ENCODE peak calls at places on chromosomes 2 and 18, in four cellular contexts. Q, A, L and D are unnamed samples.

GRCh38 chr2:216695401-216695821 is at the start of gene IGFBP5:
- DNase-seq in A (peak; percentile 46), Q (no peak), L (peak; percentile 11), D (peak; percentile 75)

GRCh38 chr18:54251606-54252400 is 17.5 kb upstream of the POLI start:
- DNase-seq in Q (no peak), L (peak; percentile 46), A (no peak), D (no peak)

GRCh38 chr2:235505210-235505741 is 11.4 kb downstream of the AGAP1 start:
- DNase-seq in Q (peak; percentile 85), A (peak; percentile 53), L (peak; percentile 26), D (peak; percentile 52)

GRCh38 chr2:218985021-218985324 is at the start of gene FEV:
- DNase-seq in L (no peak), A (peak; percentile 84), Q (no peak), D (no peak)

GRCh38 chr2:196959750-196960392 is 33.4 kb upstream of the PGAP1 start:
- DNase-seq in L (no peak), Q (peak; percentile 58), A (no peak), D (no peak)

GRCh38 chr2:42351864-42352263 is 9.2 kb downstream of the COX7A2L start:
- DNase-seq in A (no peak), L (no peak), Q (no peak), D (no peak)

GRCh38 chr2:55595536-55595935 is 21.9 kb downstream of the PPP4R3B start:
- DNase-seq in Q (no peak), A (no peak), L (no peak), D (no peak)

GRCh38 chr2:180573951-180574350 is 406.5 kb upstream of the UBE2E3 start:
- DNase-seq in L (no peak), Q (no peak), A (no peak), D (no peak)

GRCh38 chr18:70295633-70296188 is 6.9 kb downstream of the SOCS6 start:
- DNase-seq in A (peak; percentile 42), Q (no peak), L (no peak), D (no peak)

GRCh38 chr2:189014426-189015138 is 40.4 kb downstream of the COL3A1 start:
- DNase-seq in L (peak; percentile 65), Q (no peak), A (no peak), D (no peak)

GRCh38 chr2:159065891-159066290 is 97.5 kb downstream of the TANC1 start:
- DNase-seq in L (no peak), A (no peak), Q (no peak), D (no peak)

GRCh38 chr2:219299372-219299760 is 9.8 kb downstream of the PTPRN start:
- DNase-seq in A (no peak), Q (no peak), L (no peak), D (no peak)

GRCh38 chr2:220574038-220574437 is 946.6 kb downstream of the SLC4A3 start:
- DNase-seq in Q (no peak), A (no peak), L (no peak), D (no peak)

GRCh38 chr2:95208101-95208500 is 780 bp downstream of the ZNF892 start:
- DNase-seq in Q (no peak), L (no peak), A (no peak), D (no peak)

GRCh38 chr2:184534986-184535385 is 63.3 kb upstream of the ZNF804A start:
- DNase-seq in A (no peak), Q (no peak), L (no peak), D (no peak)

GRCh38 chr2:48134704-48135103 is 228.4 kb upstream of the FBXO11 start:
- DNase-seq in Q (no peak), L (no peak), A (no peak), D (no peak)

GRCh38 chr2:18399601-18400000 is 160.9 kb downstream of the RDH14 start:
- DNase-seq in A (no peak), Q (no peak), L (no peak), D (no peak)

GRCh38 chr2:173669271-173669853 is 295.8 kb downstream of the SP3 start:
- DNase-seq in A (no peak), L (no peak), Q (no peak), D (no peak)

GRCh38 chr2:236193026-236193425 is 24.8 kb upstream of the GBX2 start:
- DNase-seq in Q (no peak), A (no peak), L (no peak), D (no peak)

GRCh38 chr2:182652326-182652725 is 63.7 kb upstream of the DNAJC10 start:
- DNase-seq in L (no peak), A (no peak), Q (no peak), D (no peak)

GRCh38 chr18:11150271-11150615 is 874 bp upstream of the PIEZO2 start:
- DNase-seq in Q (no peak), L (no peak), A (no peak), D (no peak)
- TF ChIP-seq POLR2AphosphoS5 in Q (no peak), L (no peak), A (no peak), D (no peak)

GRCh38 chr18:26544459-26544858 is 3.9 kb downstream of the KCTD1 start:
- DNase-seq in A (no peak), Q (no peak), L (no peak), D (no peak)
- H3K4me1 ChIP-seq in A (peaks cover 17% of the 10 kb centered on the region), Q (peaks cover 44% of the 10 kb centered on the region), L (peaks cover 21% of the 10 kb centered on the region), D (peaks cover 35% of the 10 kb centered on the region)

GRCh38 chr18:24234850-24235418 is 96.1 kb downstream of the CABYR start:
- DNase-seq in Q (no peak), L (no peak), A (no peak), D (no peak)

GRCh38 chr18:24232814-24233213 is 94.0 kb downstream of the CABYR start:
- DNase-seq in L (no peak), A (no peak), Q (no peak), D (no peak)

GRCh38 chr18:24230766-24231165 is 91.9 kb downstream of the CABYR start:
- DNase-seq in Q (no peak), A (no peak), L (no peak), D (no peak)

GRCh38 chr18:24231773-24232735 is 93.2 kb downstream of the CABYR start:
- DNase-seq in A (no peak), Q (no peak), L (peak; percentile 54), D (no peak)

DNA sequence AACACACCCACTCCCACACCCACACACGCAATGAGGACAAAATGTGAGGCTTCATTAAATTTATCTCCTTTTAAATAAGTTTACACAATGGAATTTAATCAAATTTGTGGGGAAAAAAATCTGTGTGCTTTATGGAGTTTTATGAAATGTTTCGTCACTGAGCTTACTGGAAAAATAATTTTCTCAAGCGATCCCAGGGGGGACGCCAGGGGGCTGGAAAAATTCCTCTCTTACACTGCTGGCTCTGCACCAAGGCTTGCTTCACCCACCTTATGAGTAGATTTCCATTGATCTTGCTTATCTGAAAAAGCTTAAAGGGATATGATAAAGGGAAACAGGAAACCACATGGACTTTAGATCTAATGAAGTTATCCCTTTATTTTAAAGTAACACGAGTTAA is 95.5 kb downstream of the CABYR start:
- DNase-seq in A (no peak), L (peak; percentile 21), Q (peak; percentile 5), D (no peak)
- H3K27ac ChIP-seq in A (no peak overlapping the region), L (no peak overlapping the region), Q (no peak overlapping the region), D (peak overlapping the region; percentile 31)

GRCh38 chr2:190964170-190964795 is 49.7 kb downstream of the STAT1 start:
- DNase-seq in Q (no peak), L (no peak), A (no peak), D (no peak)

GRCh38 chr2:190963088-190963487 is 50.9 kb downstream of the STAT1 start:
- DNase-seq in A (no peak), Q (no peak), L (no peak), D (no peak)

GRCh38 chr2:190961918-190962487 is 52.0 kb downstream of the STAT1 start:
- DNase-seq in L (no peak), A (no peak), Q (no peak), D (no peak)

GRCh38 chr2:190965580-190966222 is 48.3 kb downstream of the STAT1 start:
- DNase-seq in Q (peak; percentile 13), L (no peak), A (no peak), D (no peak)

GRCh38 chr2:190959911-190960788 is 53.8 kb downstream of the STAT1 start:
- DNase-seq in Q (no peak), L (no peak), A (no peak), D (no peak)
- TF ChIP-seq POLR2AphosphoS5 in Q (no peak), L (no peak), A (no peak), D (no peak)